ENCODE peak calls at places on chromosomes 3 and 15, in five cellular contexts. One of them, this sample, is unnamed.
A peak's percentile ranks its signal among the peaks of the same experiment; 100 is the strongest.

GRCh38 chr3:111151438-111151837 is 79.8 kb downstream of the NECTIN3 start:
- DNase-seq in small intestine: no peak
- DNase-seq in nephron progenitor cell: no peak
- DNase-seq in stimulated activated CD8-positive, alpha-beta memory T cell treated with anti-CD3 and anti-CD28 coated beads, Interleukin-7, amount 100 ng/mL, for 24 hours: no peak
- DNase-seq in T-cell: no peak
- DNase-seq in this sample: peak; percentile 22

GRCh38 chr3:171173732-171174131 is 147.2 kb upstream of the SLC2A2 start:
- DNase-seq in small intestine: peak; percentile 88
- DNase-seq in nephron progenitor cell: no peak
- DNase-seq in stimulated activated CD8-positive, alpha-beta memory T cell treated with anti-CD3 and anti-CD28 coated beads, Interleukin-7, amount 100 ng/mL, for 24 hours: no peak
- DNase-seq in T-cell: no peak
- DNase-seq in this sample: peak; percentile 36

GRCh38 chr3:49681232-49681522 is 7.0 kb downstream of the APEH start:
- DNase-seq in small intestine: no peak
- DNase-seq in nephron progenitor cell: no peak
- DNase-seq in stimulated activated CD8-positive, alpha-beta memory T cell treated with anti-CD3 and anti-CD28 coated beads, Interleukin-7, amount 100 ng/mL, for 24 hours: no peak
- DNase-seq in T-cell: no peak
- DNase-seq in this sample: no peak

GRCh38 chr15:72203507-72203837 is 5.9 kb upstream of the GRAMD2A start:
- DNase-seq in small intestine: peak; percentile 39
- DNase-seq in nephron progenitor cell: no peak
- DNase-seq in stimulated activated CD8-positive, alpha-beta memory T cell treated with anti-CD3 and anti-CD28 coated beads, Interleukin-7, amount 100 ng/mL, for 24 hours: no peak
- DNase-seq in T-cell: no peak
- DNase-seq in this sample: no peak

GRCh38 chr3:129280183-129280582 is 1.5 kb downstream of the HMCES start:
- DNase-seq in small intestine: no peak
- DNase-seq in nephron progenitor cell: no peak
- DNase-seq in stimulated activated CD8-positive, alpha-beta memory T cell treated with anti-CD3 and anti-CD28 coated beads, Interleukin-7, amount 100 ng/mL, for 24 hours: no peak
- DNase-seq in T-cell: no peak
- DNase-seq in this sample: no peak

GRCh38 chr15:93150910-93151309 is 61.9 kb upstream of the RGMA start:
- DNase-seq in small intestine: no peak
- DNase-seq in nephron progenitor cell: no peak
- DNase-seq in stimulated activated CD8-positive, alpha-beta memory T cell treated with anti-CD3 and anti-CD28 coated beads, Interleukin-7, amount 100 ng/mL, for 24 hours: no peak
- DNase-seq in T-cell: no peak
- DNase-seq in this sample: no peak

GRCh38 chr15:33021806-33022389 is 172.6 kb downstream of the FMN1 start:
- DNase-seq in small intestine: peak; percentile 59
- DNase-seq in nephron progenitor cell: peak; percentile 23
- DNase-seq in stimulated activated CD8-positive, alpha-beta memory T cell treated with anti-CD3 and anti-CD28 coated beads, Interleukin-7, amount 100 ng/mL, for 24 hours: no peak
- DNase-seq in T-cell: no peak
- DNase-seq in this sample: peak; percentile 73

GRCh38 chr3:78926523-78926922 is 841.3 kb downstream of the ROBO1 start:
- DNase-seq in small intestine: no peak
- DNase-seq in nephron progenitor cell: no peak
- DNase-seq in stimulated activated CD8-positive, alpha-beta memory T cell treated with anti-CD3 and anti-CD28 coated beads, Interleukin-7, amount 100 ng/mL, for 24 hours: no peak
- DNase-seq in T-cell: no peak
- DNase-seq in this sample: no peak

GRCh38 chr3:174620138-174620537 is 239.0 kb upstream of the NAALADL2 start:
- DNase-seq in small intestine: peak; percentile 3
- DNase-seq in nephron progenitor cell: no peak
- DNase-seq in stimulated activated CD8-positive, alpha-beta memory T cell treated with anti-CD3 and anti-CD28 coated beads, Interleukin-7, amount 100 ng/mL, for 24 hours: no peak
- DNase-seq in T-cell: no peak
- DNase-seq in this sample: no peak

GRCh38 chr15:96320703-96321421 is 9.6 kb upstream of the NR2F2 start:
- DNase-seq in small intestine: no peak
- DNase-seq in nephron progenitor cell: no peak
- DNase-seq in stimulated activated CD8-positive, alpha-beta memory T cell treated with anti-CD3 and anti-CD28 coated beads, Interleukin-7, amount 100 ng/mL, for 24 hours: no peak
- DNase-seq in T-cell: no peak
- DNase-seq in this sample: no peak

GRCh38 chr15:89226359-89227221 is 5.2 kb upstream of the RLBP1 start:
- DNase-seq in small intestine: no peak
- DNase-seq in nephron progenitor cell: no peak
- DNase-seq in stimulated activated CD8-positive, alpha-beta memory T cell treated with anti-CD3 and anti-CD28 coated beads, Interleukin-7, amount 100 ng/mL, for 24 hours: no peak
- DNase-seq in T-cell: no peak
- DNase-seq in this sample: no peak

GRCh38 chr3:101519685-101520365 is 6.8 kb upstream of the SENP7 start:
- DNase-seq in small intestine: peak; percentile 33
- DNase-seq in nephron progenitor cell: no peak
- DNase-seq in stimulated activated CD8-positive, alpha-beta memory T cell treated with anti-CD3 and anti-CD28 coated beads, Interleukin-7, amount 100 ng/mL, for 24 hours: no peak
- DNase-seq in T-cell: no peak
- DNase-seq in this sample: peak; percentile 30

GRCh38 chr3:65343031-65343430 is 655.2 kb upstream of the ADAMTS9 start:
- DNase-seq in small intestine: no peak
- DNase-seq in nephron progenitor cell: no peak
- DNase-seq in stimulated activated CD8-positive, alpha-beta memory T cell treated with anti-CD3 and anti-CD28 coated beads, Interleukin-7, amount 100 ng/mL, for 24 hours: no peak
- DNase-seq in T-cell: no peak
- DNase-seq in this sample: no peak

GRCh38 chr3:43857361-43858051 is 166.8 kb downstream of the ABHD5 start:
- DNase-seq in small intestine: no peak
- DNase-seq in nephron progenitor cell: no peak
- DNase-seq in stimulated activated CD8-positive, alpha-beta memory T cell treated with anti-CD3 and anti-CD28 coated beads, Interleukin-7, amount 100 ng/mL, for 24 hours: no peak
- DNase-seq in T-cell: no peak
- DNase-seq in this sample: no peak

GRCh38 chr3:17505856-17506255 is 236.6 kb downstream of the TBC1D5 start:
- DNase-seq in small intestine: no peak
- DNase-seq in nephron progenitor cell: no peak
- DNase-seq in stimulated activated CD8-positive, alpha-beta memory T cell treated with anti-CD3 and anti-CD28 coated beads, Interleukin-7, amount 100 ng/mL, for 24 hours: no peak
- DNase-seq in T-cell: no peak
- DNase-seq in this sample: no peak

GRCh38 chr3:143901105-143901504 is 52.8 kb upstream of the SLC9A9 start:
- DNase-seq in small intestine: no peak
- DNase-seq in nephron progenitor cell: no peak
- DNase-seq in stimulated activated CD8-positive, alpha-beta memory T cell treated with anti-CD3 and anti-CD28 coated beads, Interleukin-7, amount 100 ng/mL, for 24 hours: no peak
- DNase-seq in T-cell: no peak
- DNase-seq in this sample: no peak

GRCh38 chr3:62252614-62253147 is 120.7 kb downstream of the FEZF2 start:
- DNase-seq in small intestine: peak; percentile 56
- DNase-seq in nephron progenitor cell: no peak
- DNase-seq in stimulated activated CD8-positive, alpha-beta memory T cell treated with anti-CD3 and anti-CD28 coated beads, Interleukin-7, amount 100 ng/mL, for 24 hours: no peak
- DNase-seq in T-cell: no peak
- DNase-seq in this sample: no peak

GRCh38 chr3:10428393-10429091 is 76.8 kb downstream of the ATP2B2 start:
- DNase-seq in small intestine: no peak
- DNase-seq in nephron progenitor cell: no peak
- DNase-seq in stimulated activated CD8-positive, alpha-beta memory T cell treated with anti-CD3 and anti-CD28 coated beads, Interleukin-7, amount 100 ng/mL, for 24 hours: no peak
- DNase-seq in T-cell: no peak
- DNase-seq in this sample: no peak

GRCh38 chr15:55587321-55588069 is 650 bp downstream of the PYGO1 start:
- DNase-seq in small intestine: no peak
- DNase-seq in nephron progenitor cell: peak; percentile 71
- DNase-seq in stimulated activated CD8-positive, alpha-beta memory T cell treated with anti-CD3 and anti-CD28 coated beads, Interleukin-7, amount 100 ng/mL, for 24 hours: no peak
- DNase-seq in T-cell: no peak
- DNase-seq in this sample: peak; percentile 63

GRCh38 chr3:46423588-46423987 is 16.5 kb downstream of the CCRL2 start:
- DNase-seq in small intestine: no peak
- DNase-seq in nephron progenitor cell: no peak
- DNase-seq in stimulated activated CD8-positive, alpha-beta memory T cell treated with anti-CD3 and anti-CD28 coated beads, Interleukin-7, amount 100 ng/mL, for 24 hours: no peak
- DNase-seq in T-cell: no peak
- DNase-seq in this sample: no peak

This sample was measured in hepatocyte.